ENCODE peak calls at places on chromosomes 2 and 18, in eight cellular contexts. O is kidney glomerular epithelial cell; E is AML-193; L is AG09309; V is breast epithelium; Y is naive thymus-derived CD8-positive, alpha-beta T cell; C is AG09319; J is GM19239. R is an unnamed sample.

GRCh38 chr2:193537531-193537930 is 1342.8 kb upstream of the TMEFF2 start:
- DNase-seq in Y (no peak), C (no peak), J (no peak), E (no peak), O (no peak), L (no peak), V (no peak), R (no peak)

GRCh38 chr18:44130365-44130942 is 550.2 kb upstream of the SETBP1 start:
- DNase-seq in L (no peak), O (peak; percentile 40), C (no peak), Y (peak; percentile 2), E (peak; percentile 16), J (peak; percentile 10), V (no peak), R (no peak)

GRCh38 chr2:55175254-55176093 is 56.6 kb downstream of the CLHC1 start:
- DNase-seq in J (peak; percentile 12), O (peak; percentile 66), L (peak; percentile 49), E (peak; percentile 69), C (no peak), Y (peak; percentile 66), V (no peak), R (peak; percentile 55)

GRCh38 chr2:20291106-20291564 is 59.5 kb downstream of the PUM2 start:
- DNase-seq in O (peak; percentile 80), C (peak; percentile 41), Y (no peak), E (peak; percentile 45), V (peak; percentile 38), L (peak; percentile 49), J (peak; percentile 2), R (peak; percentile 45)

GRCh38 chr2:8535821-8536685 is 145.8 kb upstream of the ID2 start:
- DNase-seq in E (no peak), V (no peak), O (peak; percentile 6), L (no peak), Y (no peak), C (no peak), J (no peak), R (no peak)

GRCh38 chr18:78865771-78866310 is 113.8 kb upstream of the SALL3 start:
- DNase-seq in C (no peak), J (no peak), V (no peak), O (no peak), L (no peak), Y (no peak), E (no peak), R (no peak)

GRCh38 chr2:232976176-232976575 is 36.9 kb downstream of the NGEF start:
- DNase-seq in Y (no peak), C (no peak), L (no peak), E (no peak), J (no peak), V (no peak), O (no peak), R (no peak)

GRCh38 chr2:160036736-160037135 is 25.7 kb downstream of the PLA2R1 start:
- DNase-seq in J (no peak), E (no peak), L (no peak), O (no peak), C (no peak), Y (no peak), V (no peak), R (no peak)

GRCh38 chr18:63823516-63824219 is 48.5 kb downstream of the SERPINB7 start:
- DNase-seq in J (peak; percentile 5), E (no peak), C (no peak), L (no peak), O (no peak), Y (peak; percentile 2), V (no peak), R (peak; percentile 21)

GRCh38 chr2:171208648-171209047 is 48.0 kb upstream of the TLK1 start:
- DNase-seq in V (no peak), E (no peak), C (no peak), J (no peak), O (no peak), L (no peak), Y (no peak), R (no peak)

R was measured in midbrain.